ENCODE peak calls at places on chromosomes 1 and 21, in six cellular contexts. I is neural progenitor cell; J is ovary; C is CD8-positive, alpha-beta memory T cell; O is uterus; N is CD4-positive, CD25-positive, alpha-beta regulatory T cell. E is an unnamed sample.

GRCh38 chr1:205229916-205230700 is 2.4 kb downstream of the TMCC2 start:
- DNase-seq in N (no peak), I (no peak), C (no peak), O (no peak), J (no peak), E (no peak)

GRCh38 chr1:19385869-19386591 is 73.9 kb downstream of the SLC66A1 start:
- DNase-seq in C (no peak), N (no peak), O (peak; percentile 71), I (no peak), J (peak; percentile 67), E (no peak)

GRCh38 chr1:54609301-54609921 is 13.9 kb downstream of the FAM151A start:
- DNase-seq in N (no peak), I (no peak), C (no peak), J (no peak), O (peak; percentile 12), E (no peak)

GRCh38 chr1:219304227-219305226 is 130.8 kb downstream of the LYPLAL1 start:
- DNase-seq in N (no peak), I (no peak), J (no peak), C (no peak), O (no peak), E (no peak)

GRCh38 chr1:224852901-224853568 is 76.4 kb upstream of the DNAH14 start:
- DNase-seq in O (no peak), C (no peak), N (no peak), I (peak; percentile 45), J (no peak), E (no peak)

GRCh38 chr1:211324992-211325775 is 1.4 kb upstream of the TRAF5 start:
- DNase-seq in I (no peak), N (no peak), O (no peak), J (no peak), C (no peak), E (no peak)

GRCh38 chr1:214993419-214993818 is 89.1 kb upstream of the KCNK2 start:
- DNase-seq in N (no peak), O (no peak), C (no peak), J (no peak), I (no peak), E (no peak)

GRCh38 chr1:235784950-235785349 is 81.8 kb downstream of the LYST start:
- DNase-seq in I (no peak), N (no peak), O (no peak), J (no peak), C (no peak), E (no peak)

GRCh38 chr21:15408089-15408488 is 321.7 kb upstream of the USP25 start:
- DNase-seq in N (no peak), C (no peak), J (no peak), I (no peak), O (no peak), E (no peak)

GRCh38 chr1:51955797-51956527 is 34.5 kb downstream of the RAB3B start:
- DNase-seq in J (no peak), N (no peak), I (peak; percentile 25), O (no peak), C (no peak), E (no peak)

GRCh38 chr1:62437273-62437945 is 560 bp downstream of the USP1 start:
- DNase-seq in I (peak; percentile 61), O (peak; percentile 40), J (no peak), C (peak; percentile 54), N (peak; percentile 33), E (peak; percentile 11)

GRCh38 chr1:68344208-68344607 is 105.5 kb downstream of the RPE65 start:
- DNase-seq in C (no peak), O (no peak), I (no peak), J (no peak), N (no peak), E (no peak)

GRCh38 chr1:59691261-59691660 is 123.5 kb upstream of the HOOK1 start:
- DNase-seq in I (peak; percentile 33), N (no peak), J (no peak), O (peak; percentile 73), C (no peak), E (peak; percentile 82)

DNA sequence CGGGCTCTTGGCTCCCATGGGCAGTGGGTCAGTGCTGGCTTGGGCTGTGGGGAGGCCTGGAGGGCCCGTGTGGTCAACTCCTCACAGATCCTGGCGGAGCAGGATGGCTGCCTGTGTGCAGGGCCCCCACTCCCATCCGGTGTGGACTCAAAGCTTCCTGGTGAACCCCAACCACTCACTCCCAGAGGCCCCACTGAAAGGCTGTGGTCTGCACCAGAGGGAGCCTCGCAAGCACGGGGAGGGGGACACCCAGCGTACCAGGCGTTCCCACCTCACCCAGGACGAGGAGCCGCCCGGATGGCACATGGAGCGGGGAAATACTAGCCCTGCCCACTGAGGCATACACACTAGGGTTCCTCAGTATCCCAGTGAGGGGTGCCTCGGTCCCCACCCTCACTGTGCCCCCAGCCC is 75.4 kb upstream of the ACTRT2 start:
- DNase-seq in C (no peak), O (no peak), N (no peak), J (no peak), I (no peak), E (no peak)
- H3K9me3 ChIP-seq in C (no peaks in the 10 kb centered on the region), O (no peaks in the 10 kb centered on the region), N (no peaks in the 10 kb centered on the region), J (no peaks in the 10 kb centered on the region), I (no peaks in the 10 kb centered on the region), E (no peaks in the 10 kb centered on the region)

GRCh38 chr1:111099289-111099688 is 40.6 kb downstream of the DRAM2 start:
- DNase-seq in O (no peak), I (no peak), J (no peak), N (no peak), C (no peak), E (no peak)
- H3K9me3 ChIP-seq in O (no peaks in the 10 kb centered on the region), I (peaks cover 4% of the 10 kb centered on the region), J (no peaks in the 10 kb centered on the region), N (peaks cover 13% of the 10 kb centered on the region), C (peaks cover 4% of the 10 kb centered on the region), E (no peaks in the 10 kb centered on the region)

GRCh38 chr1:180290265-180291001 is 60.4 kb downstream of the LHX4 start:
- DNase-seq in I (no peak), J (no peak), N (no peak), C (no peak), O (no peak), E (no peak)

GRCh38 chr1:180286417-180286816 is 56.4 kb downstream of the LHX4 start:
- DNase-seq in N (no peak), I (no peak), J (no peak), O (no peak), C (no peak), E (no peak)

GRCh38 chr1:180291004-180291403 is 60.9 kb downstream of the LHX4 start:
- DNase-seq in O (no peak), J (no peak), N (no peak), I (no peak), C (no peak), E (no peak)

GRCh38 chr1:180288232-180288818 is 58.3 kb downstream of the LHX4 start:
- DNase-seq in N (no peak), I (no peak), J (no peak), O (no peak), C (no peak), E (no peak)

GRCh38 chr1:180288894-180289293 is 58.8 kb downstream of the LHX4 start:
- DNase-seq in O (no peak), J (no peak), C (no peak), N (no peak), I (no peak), E (no peak)
- H3K9me3 ChIP-seq in O (no peaks in the 10 kb centered on the region), J (no peaks in the 10 kb centered on the region), C (no peaks in the 10 kb centered on the region), N (no peaks in the 10 kb centered on the region), I (no peaks in the 10 kb centered on the region), E (no peaks in the 10 kb centered on the region)

GRCh38 chr21:44820851-44821250 is 3.0 kb upstream of the SUMO3 start:
- DNase-seq in O (no peak), I (no peak), N (no peak), J (no peak), C (no peak), E (no peak)

GRCh38 chr21:44819283-44820243 is 1.7 kb upstream of the SUMO3 start:
- DNase-seq in J (no peak), N (no peak), C (no peak), I (no peak), O (no peak), E (no peak)

GRCh38 chr21:44823179-44823654 is 5.4 kb upstream of the SUMO3 start:
- DNase-seq in N (no peak), O (no peak), I (no peak), J (no peak), C (no peak), E (no peak)

GRCh38 chr21:44818636-44819011 is 762 bp upstream of the SUMO3 start:
- DNase-seq in N (no peak), C (no peak), O (peak; percentile 38), J (no peak), I (no peak), E (no peak)

DNA sequence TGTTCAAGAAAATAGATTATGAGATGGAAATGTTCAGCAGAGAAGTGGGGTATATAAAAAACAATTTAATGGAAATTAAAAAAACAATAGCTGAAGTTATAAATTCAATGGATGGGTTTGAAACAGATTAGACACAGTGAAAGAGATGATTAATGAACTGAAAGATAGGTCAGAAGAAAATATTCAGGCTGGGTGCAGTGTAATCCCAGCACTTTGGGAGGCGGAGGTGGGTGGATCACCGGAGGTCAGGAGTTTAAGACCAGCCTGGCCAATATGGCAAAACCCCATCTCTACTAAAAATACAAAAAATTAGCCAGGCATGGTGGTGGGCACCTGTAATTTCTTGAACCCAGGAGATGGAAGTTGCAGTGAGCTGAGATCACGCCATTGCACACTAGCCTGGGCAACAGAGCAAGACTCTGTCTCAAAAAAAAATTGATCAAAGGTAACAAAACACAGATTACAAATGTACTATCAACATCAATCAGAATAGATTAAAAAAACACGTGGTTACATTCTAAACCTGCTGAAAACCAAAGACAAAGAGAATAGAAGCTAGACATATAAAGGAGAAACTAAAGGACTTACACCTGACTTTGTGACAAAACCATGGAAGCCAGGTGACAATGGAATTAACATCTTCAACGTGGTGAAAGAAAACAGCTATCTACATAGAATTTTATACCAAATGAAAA is 4.8 kb upstream of the SUMO3 start:
- DNase-seq in C (no peak), N (no peak), O (no peak), J (no peak), I (no peak), E (no peak)
- H3K9me3 ChIP-seq in C (no peaks in the 10 kb centered on the region), N (peaks cover 16% of the 10 kb centered on the region), O (no peaks in the 10 kb centered on the region), J (no peaks in the 10 kb centered on the region), I (peaks cover 10% of the 10 kb centered on the region), E (peaks cover 3% of the 10 kb centered on the region)

GRCh38 chr1:86218859-86219258 is 62.3 kb upstream of the COL24A1 start:
- DNase-seq in I (no peak), N (no peak), O (no peak), C (no peak), J (no peak), E (no peak)
- H3K9me3 ChIP-seq in I (no peaks in the 10 kb centered on the region), N (no peaks in the 10 kb centered on the region), O (no peaks in the 10 kb centered on the region), C (no peaks in the 10 kb centered on the region), J (no peaks in the 10 kb centered on the region), E (no peaks in the 10 kb centered on the region)

GRCh38 chr1:33824321-33824720 is 39.6 kb upstream of the HMGB4 start:
- DNase-seq in O (no peak), I (no peak), N (no peak), J (no peak), C (no peak), E (no peak)
- H3K9me3 ChIP-seq in O (no peaks in the 10 kb centered on the region), I (peaks cover 4% of the 10 kb centered on the region), N (no peaks in the 10 kb centered on the region), J (no peaks in the 10 kb centered on the region), C (no peaks in the 10 kb centered on the region), E (no peaks in the 10 kb centered on the region)

GRCh38 chr1:223135176-223135575 is 7.9 kb downstream of the TLR5 start:
- DNase-seq in I (no peak), C (no peak), J (peak; percentile 52), O (peak; percentile 36), N (no peak), E (peak; percentile 46)
- H3K9me3 ChIP-seq in I (no peaks in the 10 kb centered on the region), C (no peaks in the 10 kb centered on the region), J (no peaks in the 10 kb centered on the region), O (no peaks in the 10 kb centered on the region), N (no peaks in the 10 kb centered on the region), E (no peaks in the 10 kb centered on the region)

E was measured in gastrocnemius medialis.